ENCODE peak calls at places on chromosomes 11 and 22, in six cellular contexts. One of them, this sample, is unnamed.
A peak's percentile ranks its signal among the peaks of the same experiment; 100 is the strongest.

GRCh38 chr22:28105396-28105795 is 186.3 kb upstream of the PITPNB start:
- DNase-seq in H9: no peak
- DNase-seq in GM23248: no peak
- DNase-seq in fibroblast of lung: no peak
- DNase-seq in neuronal stem cell: no peak
- DNase-seq in IMR-90: no peak
- DNase-seq in this sample: peak; percentile 44

GRCh38 chr11:105092255-105093239 is 47.0 kb downstream of the CARD18 start:
- DNase-seq in GM23248: no peak
- DNase-seq in fibroblast of lung: no peak
- DNase-seq in IMR-90: peak; percentile 20
- DNase-seq in neuronal stem cell: no peak
- DNase-seq in H9: no peak
- DNase-seq in this sample: peak; percentile 58

GRCh38 chr11:27213232-27213660 is 149.8 kb downstream of the CCDC34 start:
- DNase-seq in neuronal stem cell: peak; percentile 17
- DNase-seq in fibroblast of lung: peak; percentile 85
- DNase-seq in H9: no peak
- DNase-seq in IMR-90: peak; percentile 94
- DNase-seq in GM23248: peak; percentile 94
- DNase-seq in this sample: no peak

GRCh38 chr11:33941637-33942160 is 49.8 kb upstream of the LMO2 start:
- DNase-seq in neuronal stem cell: no peak
- DNase-seq in IMR-90: no peak
- DNase-seq in H9: no peak
- DNase-seq in fibroblast of lung: no peak
- DNase-seq in GM23248: peak; percentile 57
- DNase-seq in this sample: no peak

GRCh38 chr11:87063982-87064381 is 26.2 kb downstream of the TMEM135 start:
- DNase-seq in fibroblast of lung: no peak
- DNase-seq in H9: no peak
- DNase-seq in IMR-90: peak; percentile 19
- DNase-seq in GM23248: peak; percentile 12
- DNase-seq in neuronal stem cell: no peak
- DNase-seq in this sample: peak; percentile 35

GRCh38 chr11:67277231-67277961 is 11.1 kb downstream of the GRK2 start:
- DNase-seq in H9: peak; percentile 88
- DNase-seq in IMR-90: peak; percentile 64
- DNase-seq in neuronal stem cell: no peak
- DNase-seq in fibroblast of lung: peak; percentile 78
- DNase-seq in GM23248: peak; percentile 88
- DNase-seq in this sample: no peak

GRCh38 chr11:35066783-35067476 is 72.0 kb upstream of the CD44 start:
- DNase-seq in H9: no peak
- DNase-seq in neuronal stem cell: no peak
- DNase-seq in GM23248: no peak
- DNase-seq in IMR-90: no peak
- DNase-seq in fibroblast of lung: no peak
- DNase-seq in this sample: no peak

GRCh38 chr22:47304854-47305253 is 542.4 kb downstream of the TBC1D22A start:
- DNase-seq in GM23248: no peak
- DNase-seq in IMR-90: no peak
- DNase-seq in neuronal stem cell: no peak
- DNase-seq in fibroblast of lung: no peak
- DNase-seq in H9: no peak
- DNase-seq in this sample: no peak

GRCh38 chr11:17148536-17148935 is 59.2 kb downstream of the PIK3C2A start:
- DNase-seq in neuronal stem cell: no peak
- DNase-seq in H9: no peak
- DNase-seq in fibroblast of lung: peak; percentile 28
- DNase-seq in GM23248: no peak
- DNase-seq in IMR-90: peak; percentile 71
- DNase-seq in this sample: no peak

GRCh38 chr11:66692871-66693331 is 15.2 kb upstream of the RBM4B start:
- DNase-seq in H9: no peak
- DNase-seq in IMR-90: no peak
- DNase-seq in fibroblast of lung: no peak
- DNase-seq in neuronal stem cell: no peak
- DNase-seq in GM23248: no peak
- DNase-seq in this sample: no peak

GRCh38 chr11:103898577-103899336 is 137.7 kb upstream of the DDI1 start:
- DNase-seq in neuronal stem cell: no peak
- DNase-seq in fibroblast of lung: no peak
- DNase-seq in IMR-90: no peak
- DNase-seq in GM23248: no peak
- DNase-seq in H9: no peak
- DNase-seq in this sample: no peak

GRCh38 chr11:43579171-43579918 is 101.2 kb upstream of the HSD17B12 start:
- DNase-seq in GM23248: peak; percentile 76
- DNase-seq in neuronal stem cell: no peak
- DNase-seq in fibroblast of lung: peak; percentile 34
- DNase-seq in IMR-90: peak; percentile 42
- DNase-seq in H9: peak; percentile 78
- DNase-seq in this sample: no peak

GRCh38 chr11:64536396-64536935 is 54.6 kb upstream of the SLC22A12 start:
- DNase-seq in neuronal stem cell: no peak
- DNase-seq in H9: no peak
- DNase-seq in fibroblast of lung: peak; percentile 4
- DNase-seq in GM23248: peak; percentile 18
- DNase-seq in IMR-90: peak; percentile 15
- DNase-seq in this sample: no peak

GRCh38 chr11:8826145-8826786 is 84.7 kb upstream of the AKIP1 start:
- DNase-seq in neuronal stem cell: no peak
- DNase-seq in fibroblast of lung: peak; percentile 60
- DNase-seq in IMR-90: peak; percentile 95
- DNase-seq in H9: peak; percentile 59
- DNase-seq in GM23248: peak; percentile 70
- DNase-seq in this sample: peak; percentile 88

GRCh38 chr11:46361283-46362145 is 14.3 kb downstream of the DGKZ start:
- DNase-seq in GM23248: peak; percentile 87
- DNase-seq in neuronal stem cell: no peak
- DNase-seq in H9: no peak
- DNase-seq in IMR-90: peak; percentile 72
- DNase-seq in fibroblast of lung: peak; percentile 56
- DNase-seq in this sample: no peak

GRCh38 chr11:60985991-60986915 is 14.8 kb downstream of the CD6 start:
- DNase-seq in GM23248: peak; percentile 58
- DNase-seq in fibroblast of lung: peak; percentile 10
- DNase-seq in IMR-90: peak; percentile 46
- DNase-seq in neuronal stem cell: no peak
- DNase-seq in H9: no peak
- DNase-seq in this sample: no peak

GRCh38 chr11:117096140-117096972 is 1.9 kb downstream of the SIK3 start:
- DNase-seq in fibroblast of lung: peak; percentile 24
- DNase-seq in IMR-90: no peak
- DNase-seq in GM23248: peak; percentile 40
- DNase-seq in H9: peak; percentile 70
- DNase-seq in neuronal stem cell: no peak
- DNase-seq in this sample: peak; percentile 75

GRCh38 chr22:44623771-44624510 is 78.1 kb upstream of the PRR5 start:
- DNase-seq in IMR-90: peak; percentile 22
- DNase-seq in fibroblast of lung: peak; percentile 17
- DNase-seq in neuronal stem cell: no peak
- DNase-seq in GM23248: no peak
- DNase-seq in H9: peak; percentile 50
- DNase-seq in this sample: peak; percentile 32

GRCh38 chr11:32331098-32331497 is 104.2 kb downstream of the WT1 start:
- DNase-seq in IMR-90: no peak
- DNase-seq in H9: no peak
- DNase-seq in neuronal stem cell: no peak
- DNase-seq in fibroblast of lung: no peak
- DNase-seq in GM23248: no peak
- DNase-seq in this sample: no peak
- H2AFZ ChIP-seq in IMR-90: no peak overlapping the region
- H2AFZ ChIP-seq in H9: no peak overlapping the region
- H2AFZ ChIP-seq in neuronal stem cell: no peak overlapping the region
- H2AFZ ChIP-seq in fibroblast of lung: no peak overlapping the region
- H2AFZ ChIP-seq in GM23248: no peak overlapping the region
- H2AFZ ChIP-seq in this sample: no peak overlapping the region

GRCh38 chr22:22125579-22126468 is 118.8 kb upstream of the VPREB1 start:
- DNase-seq in GM23248: no peak
- DNase-seq in neuronal stem cell: no peak
- DNase-seq in fibroblast of lung: no peak
- DNase-seq in IMR-90: no peak
- DNase-seq in H9: no peak
- DNase-seq in this sample: no peak
- H2AFZ ChIP-seq in GM23248: no peak overlapping the region
- H2AFZ ChIP-seq in neuronal stem cell: peak overlapping the region; percentile 11
- H2AFZ ChIP-seq in fibroblast of lung: no peak overlapping the region
- H2AFZ ChIP-seq in IMR-90: no peak overlapping the region
- H2AFZ ChIP-seq in H9: no peak overlapping the region
- H2AFZ ChIP-seq in this sample: no peak overlapping the region

DNA sequence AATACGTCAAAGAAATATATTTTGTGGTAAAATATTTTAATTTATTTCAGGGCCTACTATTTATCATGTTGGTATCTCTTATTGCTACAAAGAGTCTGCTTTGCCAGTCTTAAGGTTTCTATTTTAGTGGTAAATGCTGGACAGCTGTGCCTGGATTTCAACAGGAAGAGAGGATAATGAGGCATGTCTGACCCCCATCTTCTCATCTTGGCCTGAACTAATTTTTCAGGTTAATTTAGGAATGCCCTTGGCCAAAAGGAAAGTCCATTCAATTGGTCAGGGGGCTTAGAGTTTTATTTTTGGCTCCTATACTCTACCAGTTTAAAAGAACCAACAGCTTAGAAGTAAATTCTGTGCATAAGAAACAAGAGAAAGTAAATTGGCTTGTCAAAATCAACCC is 428.2 kb downstream of the LUZP2 start:
- DNase-seq in fibroblast of lung: no peak
- DNase-seq in H9: no peak
- DNase-seq in IMR-90: no peak
- DNase-seq in GM23248: no peak
- DNase-seq in neuronal stem cell: no peak
- DNase-seq in this sample: no peak
- H2AFZ ChIP-seq in fibroblast of lung: no peak overlapping the region
- H2AFZ ChIP-seq in H9: no peak overlapping the region
- H2AFZ ChIP-seq in IMR-90: no peak overlapping the region
- H2AFZ ChIP-seq in GM23248: no peak overlapping the region
- H2AFZ ChIP-seq in neuronal stem cell: no peak overlapping the region
- H2AFZ ChIP-seq in this sample: no peak overlapping the region

GRCh38 chr11:83998921-83999320 is 712.8 kb upstream of the CCDC90B start:
- DNase-seq in neuronal stem cell: no peak
- DNase-seq in H9: no peak
- DNase-seq in GM23248: no peak
- DNase-seq in fibroblast of lung: no peak
- DNase-seq in IMR-90: no peak
- DNase-seq in this sample: no peak
- H2AFZ ChIP-seq in neuronal stem cell: no peak overlapping the region
- H2AFZ ChIP-seq in H9: no peak overlapping the region
- H2AFZ ChIP-seq in GM23248: no peak overlapping the region
- H2AFZ ChIP-seq in fibroblast of lung: no peak overlapping the region
- H2AFZ ChIP-seq in IMR-90: no peak overlapping the region
- H2AFZ ChIP-seq in this sample: no peak overlapping the region

GRCh38 chr11:69640995-69641581 is at the start of gene CCND1:
- DNase-seq in H9: peak; percentile 95
- DNase-seq in neuronal stem cell: peak; percentile 88
- DNase-seq in IMR-90: peak; percentile 94
- DNase-seq in fibroblast of lung: peak; percentile 94
- DNase-seq in GM23248: peak; percentile 96
- DNase-seq in this sample: peak; percentile 67

GRCh38 chr11:69641681-69642548 is 959 bp downstream of the CCND1 start:
- DNase-seq in IMR-90: no peak
- DNase-seq in fibroblast of lung: peak; percentile 44
- DNase-seq in GM23248: peak; percentile 65
- DNase-seq in H9: peak; percentile 30
- DNase-seq in neuronal stem cell: no peak
- DNase-seq in this sample: no peak

GRCh38 chr11:69643646-69644045 is 2.7 kb downstream of the CCND1 start:
- DNase-seq in neuronal stem cell: no peak
- DNase-seq in IMR-90: no peak
- DNase-seq in GM23248: peak; percentile 44
- DNase-seq in fibroblast of lung: no peak
- DNase-seq in H9: no peak
- DNase-seq in this sample: no peak

GRCh38 chr11:69642913-69643632 is 2.1 kb downstream of the CCND1 start:
- DNase-seq in GM23248: peak; percentile 89
- DNase-seq in neuronal stem cell: peak; percentile 82
- DNase-seq in fibroblast of lung: peak; percentile 82
- DNase-seq in H9: peak; percentile 79
- DNase-seq in IMR-90: peak; percentile 74
- DNase-seq in this sample: peak; percentile 92

GRCh38 chr11:69642549-69642912 is 1.6 kb downstream of the CCND1 start:
- DNase-seq in neuronal stem cell: no peak
- DNase-seq in GM23248: peak; percentile 59
- DNase-seq in IMR-90: no peak
- DNase-seq in fibroblast of lung: no peak
- DNase-seq in H9: peak; percentile 26
- DNase-seq in this sample: no peak
- H2AFZ ChIP-seq in neuronal stem cell: peak overlapping the region; percentile 90
- H2AFZ ChIP-seq in GM23248: no peak overlapping the region
- H2AFZ ChIP-seq in IMR-90: no peak overlapping the region
- H2AFZ ChIP-seq in fibroblast of lung: no peak overlapping the region
- H2AFZ ChIP-seq in H9: no peak overlapping the region
- H2AFZ ChIP-seq in this sample: no peak overlapping the region

GRCh38 chr11:28728666-28729065 is 620.5 kb downstream of the METTL15 start:
- DNase-seq in IMR-90: no peak
- DNase-seq in H9: no peak
- DNase-seq in fibroblast of lung: no peak
- DNase-seq in GM23248: no peak
- DNase-seq in neuronal stem cell: no peak
- DNase-seq in this sample: no peak

GRCh38 chr11:28730336-28730735 is 622.1 kb downstream of the METTL15 start:
- DNase-seq in neuronal stem cell: no peak
- DNase-seq in H9: no peak
- DNase-seq in GM23248: peak; percentile 80
- DNase-seq in fibroblast of lung: no peak
- DNase-seq in IMR-90: peak; percentile 38
- DNase-seq in this sample: peak; percentile 52

GRCh38 chr11:28730889-28731288 is 622.7 kb downstream of the METTL15 start:
- DNase-seq in GM23248: no peak
- DNase-seq in neuronal stem cell: no peak
- DNase-seq in H9: no peak
- DNase-seq in IMR-90: no peak
- DNase-seq in fibroblast of lung: no peak
- DNase-seq in this sample: no peak

GRCh38 chr11:28729339-28729738 is 621.2 kb downstream of the METTL15 start:
- DNase-seq in IMR-90: no peak
- DNase-seq in GM23248: no peak
- DNase-seq in neuronal stem cell: no peak
- DNase-seq in H9: no peak
- DNase-seq in fibroblast of lung: no peak
- DNase-seq in this sample: no peak

DNA sequence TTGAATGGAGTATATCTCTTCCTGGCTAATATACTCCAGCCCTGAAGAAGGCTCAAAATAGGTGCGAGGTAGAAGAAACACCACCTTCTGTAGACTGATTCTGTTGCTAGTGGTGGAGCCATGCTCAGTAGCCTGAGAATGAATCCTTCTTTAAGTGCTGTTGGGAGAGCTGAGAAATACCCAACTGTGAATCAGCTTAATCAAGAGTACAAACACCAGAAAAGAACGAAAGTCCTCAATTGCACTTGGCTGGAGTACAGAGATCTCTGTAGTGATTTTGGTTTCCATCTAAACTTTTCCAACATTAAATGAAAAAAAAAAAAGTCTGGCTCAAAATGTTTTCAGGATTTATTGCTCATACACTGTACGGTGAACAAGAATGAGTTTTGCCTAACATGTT is 619.1 kb downstream of the METTL15 start:
- DNase-seq in IMR-90: peak; percentile 18
- DNase-seq in H9: no peak
- DNase-seq in fibroblast of lung: no peak
- DNase-seq in neuronal stem cell: no peak
- DNase-seq in GM23248: peak; percentile 62
- DNase-seq in this sample: no peak
- H2AFZ ChIP-seq in IMR-90: no peak overlapping the region
- H2AFZ ChIP-seq in H9: no peak overlapping the region
- H2AFZ ChIP-seq in fibroblast of lung: no peak overlapping the region
- H2AFZ ChIP-seq in neuronal stem cell: no peak overlapping the region
- H2AFZ ChIP-seq in GM23248: peak overlapping the region; percentile 51
- H2AFZ ChIP-seq in this sample: no peak overlapping the region

This sample was measured in trophoblast cell.